ENCODE peak calls at places on chromosomes 4 and X, in nine cellular contexts. Q is activated T-cell treated with anti-CD3 and anti-CD28 coated beads, Interleukin-2, amount 50 U/mL, for 4 hours; S is glutamatergic neuron; X is naive thymus-derived CD8-positive, alpha-beta T cell; N is activated T-helper 1 cell treated with Interleukin-2 at 50 U/mL for 16 hours; F is NCI-H1092; O is CD4-positive, alpha-beta memory T cell; P is activated CD4-positive, CD25-positive, alpha-beta regulatory T cell; J is stimulated activated CD8-positive, alpha-beta memory T cell treated with anti-CD3 and anti-CD28 coated beads, Interleukin-15, amount 100 ng/mL, for 48 hours. U is an unnamed sample.
A peak's percentile ranks its signal among the peaks of the same experiment; 100 is the strongest.

GRCh38 chrX:129741880-129742758 is 3.3 kb downstream of the XPNPEP2 start:
- DNase-seq in S (no peak), X (no peak), N (no peak), J (no peak), Q (no peak), P (no peak), F (no peak), O (no peak), U (peak; percentile 88)

GRCh38 chrX:37468111-37468739 is 103.2 kb upstream of the LANCL3 start:
- DNase-seq in P (no peak), N (no peak), Q (no peak), F (no peak), O (no peak), S (no peak), J (no peak), X (no peak), U (peak; percentile 7)

GRCh38 chr4:136927172-136927571 is 605.1 kb downstream of the PCDH18 start:
- DNase-seq in X (no peak), Q (no peak), J (no peak), N (no peak), P (no peak), O (no peak), S (no peak), F (no peak), U (no peak)

GRCh38 chr4:73698217-73698616 is 42.2 kb upstream of the CXCL8 start:
- DNase-seq in Q (no peak), P (no peak), O (no peak), F (no peak), N (no peak), S (no peak), X (no peak), J (no peak), U (peak; percentile 7)

GRCh38 chr4:3708103-3708510 is 58.1 kb upstream of the ADRA2C start:
- DNase-seq in X (no peak), N (no peak), P (no peak), Q (no peak), S (peak; percentile 47), F (no peak), O (no peak), J (no peak), U (peak; percentile 34)

GRCh38 chr4:108008721-108009120 is 19.0 kb downstream of the HADH start:
- DNase-seq in N (no peak), S (no peak), J (no peak), O (no peak), F (no peak), X (no peak), Q (no peak), P (no peak), U (no peak)

GRCh38 chrX:105698386-105698785 is 124.0 kb upstream of the NRK start:
- DNase-seq in J (no peak), S (no peak), X (no peak), F (no peak), N (no peak), P (no peak), Q (no peak), O (no peak), U (no peak)

GRCh38 chr4:108337923-108338322 is 169.2 kb upstream of the LEF1 start:
- DNase-seq in F (no peak), X (no peak), J (no peak), O (no peak), N (no peak), P (no peak), Q (no peak), S (no peak), U (no peak)

GRCh38 chr4:166257891-166258290 is 384.9 kb downstream of the TLL1 start:
- DNase-seq in J (no peak), Q (no peak), N (no peak), F (no peak), O (no peak), S (no peak), X (no peak), P (no peak), U (no peak)

GRCh38 chr4:145773581-145774234 is 93.8 kb downstream of the C4orf51 start:
- DNase-seq in Q (no peak), J (no peak), N (no peak), F (no peak), O (no peak), X (no peak), S (no peak), P (no peak), U (no peak)

GRCh38 chr4:26806331-26806730 is 54.3 kb upstream of the STIM2 start:
- DNase-seq in S (no peak), N (no peak), X (no peak), P (no peak), Q (no peak), O (no peak), F (no peak), J (no peak), U (no peak)

GRCh38 chr4:186137193-186137792 is 32.8 kb downstream of the FAM149A start:
- DNase-seq in X (no peak), P (no peak), F (peak; percentile 5), O (no peak), Q (no peak), J (no peak), S (no peak), N (no peak), U (no peak)

GRCh38 chr4:38753021-38753806 is 29.6 kb downstream of the TLR10 start:
- DNase-seq in N (no peak), J (no peak), X (no peak), Q (no peak), S (peak; percentile 78), P (no peak), F (no peak), O (no peak), U (peak; percentile 97)

GRCh38 chr4:23455482-23455881 is 434.4 kb downstream of the PPARGC1A start:
- DNase-seq in J (no peak), N (no peak), P (no peak), F (no peak), S (no peak), X (no peak), O (no peak), Q (no peak), U (peak; percentile 60)

GRCh38 chrX:9746148-9746880 is 19.3 kb downstream of the GPR143 start:
- DNase-seq in N (no peak), F (no peak), J (no peak), S (no peak), O (no peak), Q (no peak), P (no peak), X (no peak), U (peak; percentile 15)

GRCh38 chr4:7154351-7154981 is 37.9 kb upstream of the SORCS2 start:
- DNase-seq in S (peak; percentile 8), X (no peak), P (no peak), F (no peak), Q (no peak), J (no peak), O (no peak), N (no peak), U (no peak)

GRCh38 chrX:109511113-109511512 is 25.5 kb upstream of the NXT2 start:
- DNase-seq in Q (no peak), J (no peak), X (no peak), P (no peak), O (no peak), S (no peak), F (no peak), N (no peak), U (no peak)

GRCh38 chr4:138090145-138090917 is 151.8 kb downstream of the SLC7A11 start:
- DNase-seq in J (no peak), X (no peak), S (peak; percentile 51), Q (no peak), P (no peak), O (peak; percentile 10), N (no peak), F (peak; percentile 56), U (peak; percentile 62)

GRCh38 chr4:171727185-171727584 is 86.0 kb upstream of the GALNTL6 start:
- DNase-seq in J (no peak), X (no peak), P (no peak), O (no peak), F (no peak), N (no peak), S (no peak), Q (no peak), U (no peak)

GRCh38 chrX:101550825-101551767 is 749 bp downstream of the ARMCX1 start:
- DNase-seq in N (no peak), Q (no peak), J (no peak), P (no peak), F (no peak), S (peak; percentile 73), X (no peak), O (no peak), U (peak; percentile 72)

GRCh38 chr4:13670456-13671150 is 43.1 kb upstream of the BOD1L1 start:
- DNase-seq in Q (no peak), F (no peak), P (no peak), J (no peak), X (no peak), S (no peak), O (no peak), N (no peak), U (no peak)

GRCh38 chr4:118398226-118399090 is 45.7 kb upstream of the PRSS12 start:
- DNase-seq in O (no peak), J (no peak), X (no peak), P (no peak), F (no peak), N (no peak), Q (no peak), S (no peak), U (no peak)

GRCh38 chr4:39406763-39407583 is at the start of gene KLB:
- DNase-seq in N (no peak), J (no peak), X (no peak), Q (no peak), F (no peak), P (no peak), O (no peak), S (peak; percentile 24), U (no peak)